ENCODE peak calls at places on chromosomes 3 and 15, in nine cellular contexts. X is psoas muscle; W is neuronal stem cell; Y is heart left ventricle; J is stomach; S is heart right ventricle; Z is endodermal cell; E is cardiac muscle cell; G is CD8-positive, alpha-beta T cell. Q is an unnamed sample.

GRCh38 chr3:160869825-160870224 is 113.8 kb downstream of the PPM1L start:
- DNase-seq in X (peak; percentile 75), W (no peak), Y (peak; percentile 46), J (no peak), S (peak; percentile 10), Z (no peak), E (peak; percentile 4), G (no peak), Q (no peak)

GRCh38 chr3:185422677-185423076 is 59.7 kb downstream of the MAP3K13 start:
- DNase-seq in X (no peak), W (no peak), Y (no peak), J (no peak), S (no peak), Z (no peak), E (no peak), G (no peak), Q (no peak)

GRCh38 chr3:19994796-19995195 is 17.3 kb downstream of the PP2D1 start:
- DNase-seq in X (no peak), W (no peak), Y (no peak), J (no peak), S (no peak), Z (no peak), E (peak; percentile 2), G (no peak), Q (no peak)

GRCh38 chr3:45537960-45538640 is 56.5 kb upstream of the LIMD1 start:
- DNase-seq in X (no peak), W (no peak), Y (peak; percentile 77), J (no peak), S (peak; percentile 42), Z (no peak), E (peak; percentile 40), G (no peak), Q (no peak)

GRCh38 chr3:10419637-10420232 is 85.7 kb downstream of the ATP2B2 start:
- DNase-seq in X (no peak), W (no peak), Y (no peak), J (no peak), S (no peak), Z (no peak), E (no peak), G (peak; percentile 11), Q (no peak)

GRCh38 chr3:18758047-18758704 is 333.0 kb upstream of the SATB1 start:
- DNase-seq in X (no peak), W (peak; percentile 61), Y (no peak), J (no peak), S (no peak), Z (peak; percentile 59), E (peak; percentile 57), G (peak; percentile 48), Q (peak; percentile 29)

GRCh38 chr3:126932188-126932931 is 50.6 kb upstream of the PLXNA1 start:
- DNase-seq in X (no peak), W (no peak), Y (peak; percentile 55), J (no peak), S (peak; percentile 28), Z (no peak), E (no peak), G (no peak), Q (no peak)

GRCh38 chr3:138227650-138228049 is 40.5 kb downstream of the ARMC8 start:
- DNase-seq in X (no peak), W (no peak), Y (no peak), J (no peak), S (no peak), Z (no peak), E (peak; percentile 76), G (no peak), Q (no peak)

GRCh38 chr3:169241928-169242751 is 421.4 kb downstream of the MECOM start:
- DNase-seq in X (no peak), W (peak; percentile 31), Y (peak; percentile 66), J (peak; percentile 54), S (peak; percentile 47), Z (peak; percentile 73), E (peak; percentile 89), G (no peak), Q (no peak)

GRCh38 chr3:126127452-126127851 is 43.5 kb upstream of the SLC41A3 start:
- DNase-seq in X (peak; percentile 39), W (no peak), Y (no peak), J (peak; percentile 9), S (peak; percentile 2), Z (peak; percentile 28), E (no peak), G (no peak), Q (no peak)

GRCh38 chr3:138479355-138479964 is 45.0 kb downstream of the ESYT3 start:
- DNase-seq in X (no peak), W (peak; percentile 41), Y (no peak), J (no peak), S (no peak), Z (peak; percentile 88), E (peak; percentile 59), G (no peak), Q (no peak)

GRCh38 chr3:184970186-184970585 is 158.2 kb downstream of the VPS8 start:
- DNase-seq in X (no peak), W (no peak), Y (no peak), J (no peak), S (no peak), Z (no peak), E (no peak), G (no peak), Q (no peak)

GRCh38 chr3:8520816-8521415 is 19.3 kb downstream of the LMCD1 start:
- DNase-seq in X (peak; percentile 63), W (no peak), Y (no peak), J (no peak), S (no peak), Z (no peak), E (no peak), G (no peak), Q (no peak)
- H3K4me1 ChIP-seq in X (peaks cover 64% of the 10 kb centered on the region), W (peaks cover 6% of the 10 kb centered on the region), Y (peaks cover 51% of the 10 kb centered on the region), J (peaks cover 7% of the 10 kb centered on the region), S (peaks cover 85% of the 10 kb centered on the region), Z (no peaks in the 10 kb centered on the region), E (no peaks in the 10 kb centered on the region), G (no peaks in the 10 kb centered on the region), Q (peaks cover 11% of the 10 kb centered on the region)

GRCh38 chr3:50275160-50275995 is 3.5 kb upstream of the LSMEM2 start:
- DNase-seq in X (no peak), W (no peak), Y (no peak), J (no peak), S (peak; percentile 17), Z (peak; percentile 79), E (no peak), G (no peak), Q (no peak)
- H3K27me3 ChIP-seq in X (no peaks in the 10 kb centered on the region), W (peaks cover 9% of the 10 kb centered on the region), Y (peaks cover 25% of the 10 kb centered on the region), J (peaks cover 40% of the 10 kb centered on the region), S (no peaks in the 10 kb centered on the region), Z (peaks cover 39% of the 10 kb centered on the region), E (peaks cover 35% of the 10 kb centered on the region), G (peaks cover 24% of the 10 kb centered on the region), Q (no peaks in the 10 kb centered on the region)

DNA sequence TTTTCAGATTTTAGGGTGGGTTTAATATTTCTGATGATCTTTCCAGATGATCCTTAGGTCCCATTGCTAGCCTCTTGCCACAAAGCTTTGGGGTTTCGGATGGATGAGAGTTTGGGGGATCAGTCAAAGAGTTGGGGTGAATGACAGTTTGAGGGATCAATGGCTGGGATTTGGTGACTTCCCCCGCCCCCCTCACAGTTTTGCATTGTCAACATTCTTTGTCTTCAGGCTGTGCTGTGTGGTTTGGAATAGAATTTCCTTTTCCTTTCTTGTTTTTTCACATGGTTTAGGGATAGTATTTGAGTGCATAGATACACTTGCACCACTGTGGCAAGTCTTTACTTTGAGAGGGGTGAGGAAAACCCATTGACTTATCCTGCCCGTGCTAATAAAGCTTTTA is 14.3 kb downstream of the MEF2A start:
- DNase-seq in X (no peak), W (no peak), Y (no peak), J (no peak), S (no peak), Z (no peak), E (no peak), G (no peak), Q (no peak)
- H3K4me1 ChIP-seq in X (peaks cover 72% of the 10 kb centered on the region), W (peaks cover 4% of the 10 kb centered on the region), Y (peaks cover 58% of the 10 kb centered on the region), J (no peaks in the 10 kb centered on the region), S (peaks cover 87% of the 10 kb centered on the region), Z (peaks cover 6% of the 10 kb centered on the region), E (peaks cover 65% of the 10 kb centered on the region), G (peaks cover 5% of the 10 kb centered on the region), Q (no peaks in the 10 kb centered on the region)

GRCh38 chr3:49869525-49870126 is at the start of gene CAMKV:
- DNase-seq in X (no peak), W (peak; percentile 39), Y (no peak), J (no peak), S (no peak), Z (peak; percentile 86), E (no peak), G (peak; percentile 20), Q (no peak)
- H3K27me3 ChIP-seq in X (peaks cover 30% of the 10 kb centered on the region), W (no peaks in the 10 kb centered on the region), Y (peaks cover 30% of the 10 kb centered on the region), J (peaks cover 71% of the 10 kb centered on the region), S (peaks cover 10% of the 10 kb centered on the region), Z (peaks cover 40% of the 10 kb centered on the region), E (peaks cover 37% of the 10 kb centered on the region), G (peaks cover 16% of the 10 kb centered on the region), Q (peaks cover 5% of the 10 kb centered on the region)

GRCh38 chr3:188217011-188217463 is 63.1 kb downstream of the LPP start:
- DNase-seq in X (no peak), W (no peak), Y (no peak), J (peak; percentile 41), S (no peak), Z (no peak), E (no peak), G (no peak), Q (peak; percentile 32)
- H3K4me1 ChIP-seq in X (peaks cover 44% of the 10 kb centered on the region), W (no peaks in the 10 kb centered on the region), Y (peaks cover 68% of the 10 kb centered on the region), J (peaks cover 43% of the 10 kb centered on the region), S (peaks cover 94% of the 10 kb centered on the region), Z (peaks cover 10% of the 10 kb centered on the region), E (peaks cover 22% of the 10 kb centered on the region), G (no peaks in the 10 kb centered on the region), Q (peaks cover 19% of the 10 kb centered on the region)

GRCh38 chr3:123377173-123377740 is 71.6 kb downstream of the ADCY5 start:
- DNase-seq in X (no peak), W (no peak), Y (no peak), J (no peak), S (no peak), Z (peak; percentile 20), E (no peak), G (no peak), Q (no peak)

GRCh38 chr3:123373535-123373987 is 75.3 kb downstream of the ADCY5 start:
- DNase-seq in X (no peak), W (no peak), Y (peak; percentile 87), J (no peak), S (peak; percentile 62), Z (peak; percentile 55), E (no peak), G (no peak), Q (no peak)

GRCh38 chr3:123374016-123374415 is 74.9 kb downstream of the ADCY5 start:
- DNase-seq in X (no peak), W (no peak), Y (no peak), J (no peak), S (no peak), Z (peak; percentile 26), E (no peak), G (no peak), Q (no peak)

GRCh38 chr3:123376451-123377172 is 72.3 kb downstream of the ADCY5 start:
- DNase-seq in X (no peak), W (no peak), Y (no peak), J (no peak), S (no peak), Z (peak; percentile 15), E (no peak), G (no peak), Q (no peak)

GRCh38 chr3:123375014-123375940 is 73.6 kb downstream of the ADCY5 start:
- DNase-seq in X (no peak), W (no peak), Y (peak; percentile 64), J (no peak), S (no peak), Z (peak; percentile 69), E (no peak), G (no peak), Q (no peak)
- H3K27me3 ChIP-seq in X (no peaks in the 10 kb centered on the region), W (no peaks in the 10 kb centered on the region), Y (no peaks in the 10 kb centered on the region), J (peaks cover 7% of the 10 kb centered on the region), S (no peaks in the 10 kb centered on the region), Z (no peaks in the 10 kb centered on the region), E (no peaks in the 10 kb centered on the region), G (no peaks in the 10 kb centered on the region), Q (no peaks in the 10 kb centered on the region)